ENCODE peak calls at places on chromosomes 13 and 19, in nine cellular contexts. L is EL; Y is cardiac fibroblast; F is EH; B is heart right ventricle; P is ELR; A is stimulated activated CD4-positive, alpha-beta T cell treated with anti-CD3 and anti-CD28 coated beads, Interleukin-4, amount 100 ng/mL, for 48 hours; C is type B pancreatic cell; J is nucleus accumbens. T is an unnamed sample.

GRCh38 chr19:41409288-41409687 is 11.7 kb downstream of the BCKDHA start:
- DNase-seq in L (peak), Y (peak), F (peak), B (peak), P (peak), A (no peak), C (no peak), J (no peak), T (no peak)

GRCh38 chr19:17658666-17659065 is 29.5 kb downstream of the UNC13A start:
- DNase-seq in L (no peak), Y (peak), F (peak), B (no peak), P (no peak), A (no peak), C (no peak), J (no peak), T (peak)

GRCh38 chr19:28633223-28634030 is 579.5 kb downstream of the UQCRFS1 start:
- DNase-seq in L (peak), Y (peak), F (peak), B (no peak), P (peak), A (peak), C (no peak), J (no peak), T (peak)

GRCh38 chr19:7705387-7706187 is 3.7 kb upstream of the FCER2 start:
- DNase-seq in L (no peak), Y (no peak), F (no peak), B (peak), P (no peak), A (peak), C (no peak), J (no peak), T (no peak)

GRCh38 chr13:19607523-19608078 is 25.9 kb upstream of the MPHOSPH8 start:
- DNase-seq in L (no peak), Y (no peak), F (no peak), B (no peak), P (peak), A (no peak), C (no peak), J (no peak), T (no peak)

GRCh38 chr19:55489711-55490477 is 1.7 kb downstream of the SSC5D start:
- DNase-seq in L (no peak), Y (no peak), F (peak), B (no peak), P (no peak), A (no peak), C (no peak), J (no peak), T (no peak)

GRCh38 chr19:14502334-14503092 is 6.6 kb upstream of the GIPC1 start:
- DNase-seq in L (peak), Y (peak), F (peak), B (no peak), P (peak), A (no peak), C (no peak), J (no peak), T (no peak)

GRCh38 chr19:16301999-16302694 is 22.5 kb upstream of the KLF2 start:
- DNase-seq in L (peak), Y (peak), F (peak), B (no peak), P (peak), A (no peak), C (no peak), J (no peak), T (no peak)

GRCh38 chr13:106163426-106163825 is 372.0 kb downstream of the EFNB2 start:
- DNase-seq in L (peak), Y (no peak), F (peak), B (no peak), P (peak), A (no peak), C (no peak), J (no peak), T (no peak)

GRCh38 chr19:53808710-53809125 is 15.4 kb downstream of the NLRP12 start:
- DNase-seq in L (peak), Y (peak), F (peak), B (no peak), P (peak), A (no peak), C (no peak), J (no peak), T (peak)

GRCh38 chr13:95375706-95376105 is 74.5 kb upstream of the ABCC4 start:
- DNase-seq in L (no peak), Y (no peak), F (no peak), B (no peak), P (no peak), A (no peak), C (no peak), J (no peak), T (no peak)

GRCh38 chr13:29383476-29383875 is 212.0 kb downstream of the SLC7A1 start:
- DNase-seq in L (no peak), Y (no peak), F (no peak), B (no peak), P (no peak), A (no peak), C (no peak), J (no peak), T (no peak)

GRCh38 chr19:50315773-50316448 is 13.3 kb downstream of the KCNC3 start:
- DNase-seq in L (no peak), Y (no peak), F (peak), B (no peak), P (peak), A (no peak), C (no peak), J (peak), T (no peak)

GRCh38 chr19:39345956-39346355 is 3.7 kb downstream of the SAMD4B start:
- DNase-seq in L (no peak), Y (no peak), F (no peak), B (no peak), P (no peak), A (no peak), C (no peak), J (no peak), T (no peak)

GRCh38 chr13:57314897-57315520 is 148.0 kb downstream of the PRR20E start:
- DNase-seq in L (no peak), Y (no peak), F (no peak), B (no peak), P (no peak), A (no peak), C (no peak), J (no peak), T (no peak)

GRCh38 chr13:101556676-101557121 is 104.2 kb downstream of the ITGBL1 start:
- DNase-seq in L (no peak), Y (peak), F (peak), B (no peak), P (peak), A (no peak), C (no peak), J (no peak), T (no peak)

GRCh38 chr19:5480427-5480836 is 25.2 kb downstream of the ZNRF4 start:
- DNase-seq in L (peak), Y (peak), F (peak), B (no peak), P (peak), A (peak), C (no peak), J (no peak), T (no peak)

GRCh38 chr19:6787393-6787792 is 14.9 kb downstream of the VAV1 start:
- DNase-seq in L (no peak), Y (no peak), F (no peak), B (no peak), P (no peak), A (no peak), C (no peak), J (no peak), T (no peak)

GRCh38 chr19:11381535-11382369 is 2.4 kb downstream of the EPOR start:
- DNase-seq in L (peak), Y (peak), F (peak), B (peak), P (peak), A (peak), C (no peak), J (no peak), T (peak)

GRCh38 chr19:45059258-45059965 is 16.9 kb downstream of the ZNF296 start:
- DNase-seq in L (peak), Y (peak), F (peak), B (peak), P (peak), A (peak), C (peak), J (peak), T (peak)

GRCh38 chr19:43435775-43436174 is 21.1 kb downstream of the TEX101 start:
- DNase-seq in L (no peak), Y (no peak), F (no peak), B (no peak), P (no peak), A (no peak), C (no peak), J (no peak), T (no peak)

T was measured in foreskin fibroblast.